ENCODE peak calls at places on chromosomes 1 and 21, in four cellular contexts. P, L, T and U are unnamed samples.

GRCh38 chr1:217136895-217137205 is 413.6 kb upstream of the ESRRG start:
- DNase-seq in P (no peak), L (no peak), T (no peak), U (no peak)

GRCh38 chr1:110628356-110629105 is 22.4 kb upstream of the KCNA2 start:
- DNase-seq in P (no peak), L (no peak), T (no peak), U (no peak)

GRCh38 chr1:193013005-193013404 is 46.2 kb downstream of the UCHL5 start:
- DNase-seq in P (no peak), L (no peak), T (no peak), U (no peak)

GRCh38 chr1:16971330-16972209 is 8.8 kb downstream of the MFAP2 start:
- DNase-seq in P (peak), L (no peak), T (no peak), U (peak)

GRCh38 chr1:48246727-48247126 is 24.2 kb downstream of the SLC5A9 start:
- DNase-seq in P (peak), L (no peak), T (no peak), U (peak)

GRCh38 chr21:36164427-36164784 is 7.8 kb downstream of the DOP1B start:
- DNase-seq in P (peak), L (no peak), T (no peak), U (no peak)

GRCh38 chr21:16908087-16908486 is 604.8 kb upstream of the CXADR start:
- DNase-seq in P (peak), L (no peak), T (no peak), U (peak)

GRCh38 chr1:103945774-103946173 is 196.1 kb downstream of the AMY1C start:
- DNase-seq in P (no peak), L (no peak), T (no peak), U (no peak)

GRCh38 chr1:186749820-186750219 is 69.6 kb upstream of the PTGS2 start:
- DNase-seq in P (no peak), L (no peak), T (no peak), U (no peak)

GRCh38 chr1:9842781-9843575 is 19.2 kb upstream of the CLSTN1 start:
- DNase-seq in P (peak), L (no peak), T (no peak), U (no peak)

GRCh38 chr1:232725303-232726047 is 79.7 kb upstream of the MAP10 start:
- DNase-seq in P (no peak), L (no peak), T (peak), U (no peak)

GRCh38 chr1:156493154-156493631 is 7.4 kb downstream of the MEF2D start:
- DNase-seq in P (no peak), L (no peak), T (no peak), U (no peak)

GRCh38 chr1:219342836-219343235 is 169.2 kb downstream of the LYPLAL1 start:
- DNase-seq in P (no peak), L (no peak), T (no peak), U (no peak)

GRCh38 chr1:208431721-208432120 is 187.5 kb upstream of the PLXNA2 start:
- DNase-seq in P (no peak), L (no peak), T (no peak), U (no peak)

GRCh38 chr1:206748348-206749034 is 22.1 kb upstream of the IL19 start:
- DNase-seq in P (no peak), L (no peak), T (no peak), U (no peak)

GRCh38 chr1:15090373-15090772 is 63.2 kb upstream of the TMEM51 start:
- DNase-seq in P (peak), L (no peak), T (peak), U (peak)

GRCh38 chr1:116360435-116361173 is 12.4 kb upstream of the ATP1A1 start:
- DNase-seq in P (no peak), L (no peak), T (no peak), U (peak)

GRCh38 chr1:228453614-228454013 is 33.6 kb upstream of the RNF187 start:
- DNase-seq in P (no peak), L (no peak), T (no peak), U (no peak)

GRCh38 chr1:41474490-41475271 is 9.8 kb downstream of the EDN2 start:
- DNase-seq in P (no peak), L (no peak), T (no peak), U (peak)

GRCh38 chr1:225958041-225958440 is 17.0 kb upstream of the LEFTY2 start:
- DNase-seq in P (no peak), L (no peak), T (no peak), U (no peak)

GRCh38 chr21:36699546-36700294 is 805 bp downstream of the SIM2 start:
- DNase-seq in P (peak), L (no peak), T (no peak), U (peak)

GRCh38 chr21:31132574-31133242 is 94.4 kb upstream of the KRTAP19-8 start:
- DNase-seq in P (no peak), L (peak), T (peak), U (no peak)

GRCh38 chr1:14113841-14114567 is 414.0 kb downstream of the PRDM2 start:
- DNase-seq in P (peak), L (no peak), T (peak), U (peak)

GRCh38 chr1:7827134-7827955 is 25.5 kb downstream of the UTS2 start:
- DNase-seq in P (no peak), L (peak), T (peak), U (no peak)

GRCh38 chr1:33928256-33928655 is 64.4 kb downstream of the HMGB4 start:
- DNase-seq in P (no peak), L (no peak), T (no peak), U (no peak)

GRCh38 chr1:117685936-117686806 is 80.3 kb downstream of the TENT5C start:
- DNase-seq in P (no peak), L (no peak), T (peak), U (no peak)